ENCODE peak calls at places on chromosomes 4 and X, in five cellular contexts. I is testis, X is esophagus squamous epithelium, A is heart left ventricle, C is IMR-90. S is an unnamed sample.

GRCh38 chr4:145299380-145300076 is 119.1 kb upstream of the OTUD4 start:
- DNase-seq in A (no peak), I (no peak), C (peak; percentile 75), X (no peak), S (no peak)

GRCh38 chr4:69546121-69546520 is 50.4 kb upstream of the UGT2B4 start:
- DNase-seq in C (no peak), I (no peak), X (no peak), A (no peak), S (no peak)

GRCh38 chr4:155796031-155796430 is 37.2 kb downstream of the GUCY1B1 start:
- DNase-seq in X (no peak), I (no peak), A (no peak), C (peak; percentile 52), S (no peak)

GRCh38 chr4:178395798-178396197 is 953.6 kb upstream of the AGA start:
- DNase-seq in I (no peak), X (no peak), A (no peak), C (no peak), S (no peak)

GRCh38 chr4:127783026-127783769 is 1.1 kb downstream of the HSPA4L start:
- DNase-seq in I (peak; percentile 86), C (peak; percentile 65), X (peak; percentile 10), A (peak; percentile 71), S (peak; percentile 9)

GRCh38 chr4:123776267-123776666 is 379.7 kb downstream of the SPRY1 start:
- DNase-seq in A (no peak), I (no peak), X (no peak), C (no peak), S (no peak)

GRCh38 chr4:60724623-60725022 is 475.5 kb upstream of the ADGRL3 start:
- DNase-seq in I (no peak), X (no peak), C (peak; percentile 95), A (peak; percentile 20), S (peak; percentile 5)

GRCh38 chr4:173167793-173168395 is 717 bp upstream of the GALNT7 start:
- DNase-seq in I (peak; percentile 58), X (no peak), C (peak; percentile 30), A (peak; percentile 30), S (no peak)

GRCh38 chr4:110106946-110107325 is 91.5 kb downstream of the ELOVL6 start:
- DNase-seq in X (no peak), I (no peak), A (no peak), C (peak; percentile 85), S (no peak)

GRCh38 chrX:120468825-120469525 is at the start of gene LAMP2:
- DNase-seq in I (peak; percentile 95), C (peak; percentile 86), A (peak; percentile 88), X (peak; percentile 43), S (peak; percentile 58)
- TF ChIP-seq POLR2A in I (peak; percentile 10), C (peak; percentile 85), A (peak; percentile 73), X (no peak), S (peak; percentile 84)

GRCh38 chrX:15739886-15740285 is 1.8 kb downstream of the CA5B start:
- DNase-seq in A (no peak), I (no peak), X (no peak), C (peak; percentile 16), S (no peak)

GRCh38 chrX:15737188-15737956 is 698 bp upstream of the CA5B start:
- DNase-seq in X (no peak), C (peak; percentile 10), I (no peak), A (no peak), S (no peak)

GRCh38 chrX:15738686-15739016 is 581 bp downstream of the CA5B start:
- DNase-seq in X (no peak), C (no peak), A (no peak), I (no peak), S (no peak)

DNA sequence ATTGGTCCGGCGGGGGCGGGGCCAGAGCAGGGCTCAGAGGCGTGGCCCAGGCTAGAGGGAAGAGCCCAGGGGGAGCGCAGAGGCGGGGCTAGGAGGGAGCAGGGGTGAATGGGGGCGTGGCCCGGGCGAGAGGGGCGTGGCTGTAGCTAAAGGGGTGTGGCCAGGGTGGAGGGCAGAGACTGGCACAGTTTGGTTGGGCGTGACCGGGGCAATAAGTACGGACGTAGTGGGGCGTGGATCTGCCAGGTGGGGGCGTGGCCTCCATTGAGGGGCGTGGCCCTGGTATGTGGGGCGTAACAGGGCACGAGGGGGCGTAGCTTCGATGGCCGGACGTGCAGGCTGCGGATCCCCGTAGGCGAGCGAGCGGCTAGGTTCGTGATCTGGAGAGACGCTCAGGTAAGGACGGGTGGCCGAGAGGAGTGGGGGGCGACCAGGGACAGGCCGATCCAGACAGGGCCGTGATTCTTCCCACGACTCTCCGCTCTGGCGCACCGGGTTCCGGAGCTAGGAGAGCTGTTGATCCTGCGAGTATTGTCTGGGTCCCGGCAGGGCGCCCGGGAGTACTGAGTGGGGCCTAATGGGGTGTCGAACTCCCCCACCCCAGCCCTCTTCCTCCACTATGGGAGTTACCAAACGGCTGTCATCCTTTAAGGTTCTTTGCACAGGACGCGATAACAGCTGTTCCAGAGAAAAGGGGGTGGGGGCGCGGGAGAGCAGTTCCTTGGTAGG is at the start of gene CA5B:
- DNase-seq in X (peak; percentile 83), A (peak; percentile 91), C (peak; percentile 57), I (peak; percentile 94), S (peak; percentile 29)
- TF ChIP-seq POLR2A in X (no peak), A (peak; percentile 1), C (no peak), I (no peak), S (no peak)

DNA sequence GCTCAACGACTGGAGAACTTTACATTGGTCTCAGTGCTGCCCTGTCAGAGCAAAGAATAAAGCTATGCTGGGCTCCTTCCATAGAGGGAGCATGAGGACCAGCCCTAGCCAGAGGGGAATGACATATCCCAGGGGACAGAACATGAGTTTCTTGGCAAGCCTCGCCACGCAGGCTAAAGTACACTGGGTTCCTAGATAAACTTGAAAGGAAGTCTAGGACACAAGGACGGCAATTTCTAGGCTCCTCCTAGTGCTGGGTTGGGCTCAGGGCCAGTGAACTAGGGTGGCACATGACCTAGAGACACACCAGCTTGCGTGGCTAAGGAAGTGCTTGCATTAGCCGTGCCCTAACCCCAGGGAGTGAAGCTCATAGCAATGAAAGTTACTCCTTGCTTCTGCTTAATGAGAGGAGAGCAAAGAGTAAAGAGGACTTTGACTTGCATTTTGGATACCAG is 141.0 kb downstream of the MAB21L2 start:
- DNase-seq in C (no peak), X (no peak), A (peak; percentile 83), I (peak; percentile 95), S (no peak)
- TF ChIP-seq POLR2A in C (no peak), X (no peak), A (no peak), I (no peak), S (no peak)

GRCh38 chrX:103406256-103406655 is 29.9 kb downstream of the BEX3 start:
- DNase-seq in C (no peak), I (no peak), X (no peak), A (no peak), S (no peak)

GRCh38 chrX:103407776-103408175 is 31.4 kb downstream of the BEX3 start:
- DNase-seq in C (no peak), I (no peak), X (no peak), A (no peak), S (no peak)

GRCh38 chrX:103400931-103401330 is 24.6 kb downstream of the BEX3 start:
- DNase-seq in I (no peak), A (no peak), X (no peak), C (no peak), S (no peak)

GRCh38 chrX:103405009-103405333 is 28.6 kb downstream of the BEX3 start:
- DNase-seq in C (no peak), A (no peak), X (no peak), I (no peak), S (no peak)

GRCh38 chrX:103404225-103405008 is 28.1 kb downstream of the BEX3 start:
- DNase-seq in C (peak; percentile 91), I (peak; percentile 89), A (peak; percentile 57), X (no peak), S (peak; percentile 41)
- TF ChIP-seq POLR2A in C (peak; percentile 71), I (no peak), A (no peak), X (no peak), S (no peak)

DNA sequence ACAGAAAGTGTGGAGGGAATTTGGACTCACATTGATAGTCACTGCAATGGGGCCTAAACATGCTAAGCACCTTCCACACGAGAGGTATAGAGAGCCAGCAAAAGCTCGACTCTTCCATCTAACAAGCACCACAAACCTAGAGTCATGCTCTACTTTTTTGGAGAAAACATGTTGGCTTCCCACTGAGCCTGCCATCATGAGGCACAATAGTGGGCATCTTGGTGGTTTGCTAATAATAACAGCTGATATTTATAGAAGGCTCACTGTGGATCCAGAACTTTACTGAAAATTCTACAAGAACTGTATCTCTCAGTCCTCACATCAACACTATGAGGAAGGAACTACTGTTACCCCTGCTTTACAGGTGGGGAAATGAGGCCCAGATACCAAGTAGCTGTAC is 26.6 kb downstream of the MAML3 start:
- DNase-seq in X (no peak), C (no peak), A (no peak), I (no peak), S (no peak)
- TF ChIP-seq POLR2A in X (no peak), C (no peak), A (no peak), I (no peak), S (no peak)

S was measured in H54.